ENCODE peak calls at places on chromosomes 4 and X, in five cellular contexts. M, X, I, S and F are unnamed samples.

GRCh38 chr4:159520074-159520473 is 417.2 kb downstream of the RAPGEF2 start:
- DNase-seq in M (no peak), X (no peak), I (no peak), S (no peak), F (no peak)

GRCh38 chr4:15702941-15703403 is at the start of gene BST1:
- DNase-seq in M (no peak), X (peak; percentile 81), I (no peak), S (peak; percentile 50), F (no peak)

GRCh38 chr4:16705341-16705740 is 193.1 kb downstream of the LDB2 start:
- DNase-seq in M (no peak), X (no peak), I (no peak), S (no peak), F (no peak)

GRCh38 chr4:13765535-13765934 is 138.0 kb upstream of the BOD1L1 start:
- DNase-seq in M (no peak), X (no peak), I (no peak), S (peak; percentile 6), F (no peak)

GRCh38 chrX:7568130-7568529 is 274.8 kb upstream of the VCX start:
- DNase-seq in M (no peak), X (no peak), I (no peak), S (no peak), F (no peak)

GRCh38 chr4:141255016-141255415 is 34.3 kb downstream of the ZNF330 start:
- DNase-seq in M (no peak), X (no peak), I (no peak), S (peak; percentile 46), F (no peak)

GRCh38 chrX:106898462-106898861 is 4.7 kb downstream of the RIPPLY1 start:
- DNase-seq in M (peak; percentile 43), X (peak; percentile 14), I (peak; percentile 16), S (peak; percentile 53), F (peak; percentile 80)

GRCh38 chr4:186554485-186554884 is 882 bp downstream of the MTNR1A start:
- DNase-seq in M (peak; percentile 42), X (no peak), I (no peak), S (no peak), F (peak; percentile 14)

GRCh38 chr4:47668256-47668655 is 169.6 kb downstream of the CORIN start:
- DNase-seq in M (no peak), X (no peak), I (no peak), S (no peak), F (no peak)

GRCh38 chr4:153748378-153748777 is 11.4 kb downstream of the RNF175 start:
- DNase-seq in M (no peak), X (peak; percentile 48), I (no peak), S (peak; percentile 38), F (no peak)

DNA sequence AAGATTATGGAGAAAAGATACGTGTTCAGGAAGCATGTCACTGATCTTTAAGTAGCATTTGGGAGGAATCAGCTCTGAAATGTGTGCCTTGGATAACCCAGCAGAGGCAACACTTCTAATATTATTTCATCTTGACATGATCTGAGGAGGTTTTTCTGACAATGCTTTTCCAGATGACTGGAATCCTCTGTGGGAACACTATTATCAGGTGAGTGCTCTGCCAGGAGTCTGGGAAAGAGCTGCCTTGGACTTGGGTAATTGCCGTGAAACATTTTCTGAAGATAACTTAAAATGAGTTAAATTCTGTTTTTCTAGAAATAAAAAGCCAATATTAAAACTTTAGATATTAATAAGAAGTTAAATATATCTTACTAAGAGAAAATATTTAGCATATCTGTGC is 78.2 kb upstream of the QRFPR start:
- DNase-seq in M (no peak), X (no peak), I (no peak), S (no peak), F (no peak)
- TF ChIP-seq MXI1 in M (no peak), X (no peak), I (no peak), S (no peak), F (no peak)

GRCh38 chr4:129561886-129562285 is 465.9 kb downstream of the C4orf33 start:
- DNase-seq in M (no peak), X (no peak), I (no peak), S (no peak), F (no peak)

GRCh38 chr4:129565214-129565613 is 469.3 kb downstream of the C4orf33 start:
- DNase-seq in M (no peak), X (no peak), I (no peak), S (no peak), F (no peak)

GRCh38 chr4:129561280-129561679 is 465.3 kb downstream of the C4orf33 start:
- DNase-seq in M (no peak), X (no peak), I (no peak), S (no peak), F (no peak)
- TF ChIP-seq MXI1 in M (no peak), X (no peak), I (no peak), S (no peak), F (no peak)

GRCh38 chrX:109783712-109784109 is 50.7 kb upstream of the ACSL4 start:
- DNase-seq in M (no peak), X (no peak), I (no peak), S (no peak), F (peak; percentile 38)

GRCh38 chrX:109782994-109783711 is 50.1 kb upstream of the ACSL4 start:
- DNase-seq in M (no peak), X (no peak), I (no peak), S (peak; percentile 45), F (no peak)

GRCh38 chrX:109785053-109785452 is 52.0 kb upstream of the ACSL4 start:
- DNase-seq in M (no peak), X (no peak), I (no peak), S (no peak), F (no peak)
- TF ChIP-seq MXI1 in M (no peak), X (no peak), I (no peak), S (no peak), F (no peak)

GRCh38 chr4:112552668-112553067 is 36.7 kb upstream of the NEUROG2 start:
- DNase-seq in M (no peak), X (no peak), I (no peak), S (peak; percentile 77), F (peak; percentile 17)
- TF ChIP-seq MXI1 in M (no peak), X (no peak), I (no peak), S (no peak), F (no peak)

DNA sequence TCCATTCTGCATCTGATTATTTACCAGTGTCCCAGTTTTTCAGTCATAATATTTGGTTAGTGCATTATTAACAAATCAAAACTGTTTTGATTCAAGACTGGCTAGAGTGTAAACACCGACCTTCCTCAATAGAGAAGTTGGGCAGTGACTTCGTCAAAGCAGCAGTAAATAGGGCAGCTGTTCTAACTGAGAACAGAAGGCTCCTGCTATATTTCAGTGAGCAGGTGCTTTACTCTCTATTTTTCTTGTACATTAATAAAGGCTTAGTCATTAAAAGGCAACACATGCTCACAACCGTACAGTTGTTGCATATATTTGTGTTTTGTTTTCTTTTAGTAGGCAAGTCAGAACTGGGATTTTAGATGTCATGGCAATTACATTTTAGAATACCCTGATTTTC is 233.5 kb downstream of the NDST4 start:
- DNase-seq in M (no peak), X (no peak), I (no peak), S (no peak), F (no peak)
- TF ChIP-seq MXI1 in M (no peak), X (no peak), I (no peak), S (no peak), F (no peak)

DNA sequence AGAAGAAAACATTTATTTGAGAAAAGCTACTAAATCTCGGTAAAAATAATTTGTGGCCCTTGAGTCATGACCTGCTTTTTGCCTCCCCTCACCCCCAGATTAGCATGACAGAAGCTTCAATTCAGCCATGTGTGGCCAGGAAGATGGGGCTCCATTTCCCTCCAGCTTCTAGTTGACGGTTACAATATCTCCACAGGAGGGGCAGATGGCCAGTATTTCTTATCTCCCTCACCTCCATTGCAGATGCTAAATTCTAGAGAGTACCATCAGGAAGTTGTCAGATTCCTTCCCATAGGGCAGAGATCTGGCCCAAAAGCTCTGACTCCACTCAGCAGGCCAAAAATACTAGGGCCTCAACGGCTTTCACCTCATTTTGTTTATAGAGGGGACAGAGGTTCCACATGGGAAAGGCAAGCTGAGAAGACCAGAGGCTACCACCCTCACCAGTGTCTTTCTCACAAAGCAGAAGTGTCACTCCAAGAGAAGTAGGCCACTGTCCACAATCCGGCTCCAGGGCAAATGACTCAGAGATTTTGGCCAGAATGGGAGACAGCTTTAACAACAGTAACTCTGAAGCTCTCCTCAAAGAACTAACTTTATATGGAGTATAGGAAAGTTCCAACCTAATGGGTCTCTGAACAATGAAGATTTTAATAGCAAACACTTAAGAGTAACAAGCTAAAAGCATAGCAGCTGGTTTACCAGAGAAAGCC is 108.3 kb downstream of the TBC1D19 start:
- DNase-seq in M (peak; percentile 60), X (no peak), I (no peak), S (peak; percentile 22), F (no peak)
- TF ChIP-seq MXI1 in M (no peak), X (no peak), I (no peak), S (no peak), F (no peak)

GRCh38 chrX:5458300-5458699 is 770.4 kb downstream of the NLGN4X start:
- DNase-seq in M (no peak), X (peak; percentile 2), I (no peak), S (no peak), F (no peak)
- TF ChIP-seq MXI1 in M (no peak), X (no peak), I (no peak), S (no peak), F (no peak)

GRCh38 chr4:102535398-102536082 is 34.4 kb downstream of the NFKB1 start:
- DNase-seq in M (no peak), X (no peak), I (no peak), S (peak; percentile 75), F (no peak)
- TF ChIP-seq MXI1 in M (no peak), X (no peak), I (no peak), S (no peak), F (no peak)